ENCODE peak calls at places on chromosomes 6 and 20, in nine cellular contexts. W, D, J, L, F, R, N, E and G are unnamed samples.

GRCh38 chr6:130625825-130626500 is 201.2 kb upstream of the SMLR1 start:
- DNase-seq in F (no peak), R (peak), D (no peak), N (no peak), J (no peak), L (no peak), E (no peak), W (no peak), G (no peak)

GRCh38 chr20:6134592-6134991 is 11.8 kb upstream of the FERMT1 start:
- DNase-seq in D (no peak), W (no peak), E (no peak), N (no peak), R (no peak), L (no peak), F (no peak), J (no peak), G (no peak)

GRCh38 chr6:33691456-33692077 is 19.9 kb downstream of the UQCC2 start:
- DNase-seq in J (no peak), R (no peak), W (no peak), D (no peak), E (no peak), F (no peak), L (no peak), N (no peak), G (no peak)

GRCh38 chr20:15332711-15333160 is 995.3 kb upstream of the FLRT3 start:
- DNase-seq in N (no peak), F (no peak), E (no peak), R (no peak), L (no peak), J (no peak), W (no peak), D (no peak), G (no peak)

GRCh38 chr20:34220581-34220980 is 20.6 kb upstream of the ASIP start:
- DNase-seq in F (no peak), L (no peak), D (no peak), J (no peak), E (no peak), N (no peak), W (no peak), R (no peak), G (no peak)

GRCh38 chr6:129786548-129786947 is 74.6 kb downstream of the TMEM244 start:
- DNase-seq in J (no peak), R (no peak), D (no peak), F (no peak), L (no peak), N (no peak), E (no peak), W (no peak), G (no peak)

GRCh38 chr20:60483371-60483770 is 525.1 kb downstream of the CDH26 start:
- DNase-seq in W (no peak), J (no peak), F (no peak), D (no peak), N (no peak), R (no peak), L (no peak), E (no peak), G (no peak)

GRCh38 chr20:1663917-1664316 is 6.3 kb upstream of the SIRPG start:
- DNase-seq in J (no peak), N (no peak), W (no peak), D (no peak), E (no peak), F (no peak), L (no peak), R (peak), G (no peak)

GRCh38 chr6:1596088-1596852 is 13.4 kb upstream of the FOXC1 start:
- DNase-seq in R (peak), E (peak), L (no peak), N (no peak), J (peak), W (peak), D (peak), F (peak), G (no peak)

GRCh38 chr6:30263734-30264133 is 50.5 kb upstream of the TRIM26 start:
- DNase-seq in R (no peak), W (no peak), J (no peak), N (no peak), L (no peak), F (no peak), D (no peak), E (no peak), G (no peak)